ENCODE peak calls at places on chromosome 13, in eight cellular contexts. D is astrocyte of the cerebellum, K is adrenal gland, U is fibroblast of mammary gland, S is left lung, H is heart left ventricle, W is esophagus squamous epithelium, Z is mucosa of descending colon. V is an unnamed sample.

GRCh38 chr13:98821372-98822237 is 69.1 kb upstream of the SLC15A1 start:
- DNase-seq in D (peak), K (no peak), U (peak), S (no peak), H (no peak), W (no peak), Z (no peak), V (no peak)

GRCh38 chr13:49784886-49785570 is 7.5 kb downstream of the KPNA3 start:
- DNase-seq in D (no peak), K (no peak), U (peak), S (no peak), H (no peak), W (no peak), Z (no peak), V (no peak)

GRCh38 chr13:21413013-21413412 is 46.1 kb downstream of the ZDHHC20 start:
- DNase-seq in D (no peak), K (no peak), U (peak), S (no peak), H (no peak), W (no peak), Z (no peak), V (no peak)

GRCh38 chr13:51806571-51806970 is 2.6 kb upstream of the DHRS12 start:
- DNase-seq in D (no peak), K (peak), U (peak), S (no peak), H (no peak), W (no peak), Z (no peak), V (peak)

GRCh38 chr13:99057310-99057975 is 79.6 kb upstream of the DOCK9 start:
- DNase-seq in D (no peak), K (no peak), U (peak), S (no peak), H (no peak), W (no peak), Z (no peak), V (no peak)

GRCh38 chr13:91813255-91813654 is 414.8 kb downstream of the GPC5 start:
- DNase-seq in D (no peak), K (no peak), U (no peak), S (no peak), H (no peak), W (no peak), Z (no peak), V (no peak)

GRCh38 chr13:113022391-113023216 is 53.6 kb downstream of the MCF2L start:
- DNase-seq in D (no peak), K (no peak), U (no peak), S (no peak), H (no peak), W (no peak), Z (no peak), V (no peak)

GRCh38 chr13:89401209-89401810 is 1730.1 kb downstream of the SLITRK5 start:
- DNase-seq in D (peak), K (no peak), U (peak), S (no peak), H (no peak), W (no peak), Z (no peak), V (no peak)

GRCh38 chr13:68232351-68233130 is 1002.4 kb upstream of the PCDH9 start:
- DNase-seq in D (no peak), K (no peak), U (no peak), S (no peak), H (no peak), W (no peak), Z (no peak), V (no peak)

GRCh38 chr13:21071894-21072293 is 10.5 kb upstream of the LATS2 start:
- DNase-seq in D (no peak), K (no peak), U (no peak), S (no peak), H (no peak), W (no peak), Z (no peak), V (no peak)

GRCh38 chr13:98500963-98501421 is 75.9 kb downstream of the STK24 start:
- DNase-seq in D (no peak), K (no peak), U (no peak), S (no peak), H (no peak), W (no peak), Z (no peak), V (no peak)

GRCh38 chr13:110629735-110630134 is 14.4 kb downstream of the NAXD start:
- DNase-seq in D (no peak), K (no peak), U (peak), S (no peak), H (no peak), W (no peak), Z (no peak), V (no peak)

GRCh38 chr13:110628952-110629701 is 13.8 kb downstream of the NAXD start:
- DNase-seq in D (no peak), K (no peak), U (peak), S (no peak), H (no peak), W (no peak), Z (no peak), V (no peak)

GRCh38 chr13:110627351-110627750 is 12.0 kb downstream of the NAXD start:
- DNase-seq in D (no peak), K (no peak), U (no peak), S (no peak), H (no peak), W (no peak), Z (no peak), V (no peak)

GRCh38 chr13:110627761-110628476 is 12.6 kb downstream of the NAXD start:
- DNase-seq in D (no peak), K (no peak), U (no peak), S (no peak), H (no peak), W (no peak), Z (no peak), V (no peak)

GRCh38 chr13:110628477-110628793 is 13.1 kb downstream of the NAXD start:
- DNase-seq in D (no peak), K (no peak), U (peak), S (no peak), H (no peak), W (no peak), Z (no peak), V (no peak)
- H3K4me3 ChIP-seq in D (no peak), K (no peak), U (no peak), S (no peak), H (no peak), W (no peak), Z (no peak), V (no peak)

DNA sequence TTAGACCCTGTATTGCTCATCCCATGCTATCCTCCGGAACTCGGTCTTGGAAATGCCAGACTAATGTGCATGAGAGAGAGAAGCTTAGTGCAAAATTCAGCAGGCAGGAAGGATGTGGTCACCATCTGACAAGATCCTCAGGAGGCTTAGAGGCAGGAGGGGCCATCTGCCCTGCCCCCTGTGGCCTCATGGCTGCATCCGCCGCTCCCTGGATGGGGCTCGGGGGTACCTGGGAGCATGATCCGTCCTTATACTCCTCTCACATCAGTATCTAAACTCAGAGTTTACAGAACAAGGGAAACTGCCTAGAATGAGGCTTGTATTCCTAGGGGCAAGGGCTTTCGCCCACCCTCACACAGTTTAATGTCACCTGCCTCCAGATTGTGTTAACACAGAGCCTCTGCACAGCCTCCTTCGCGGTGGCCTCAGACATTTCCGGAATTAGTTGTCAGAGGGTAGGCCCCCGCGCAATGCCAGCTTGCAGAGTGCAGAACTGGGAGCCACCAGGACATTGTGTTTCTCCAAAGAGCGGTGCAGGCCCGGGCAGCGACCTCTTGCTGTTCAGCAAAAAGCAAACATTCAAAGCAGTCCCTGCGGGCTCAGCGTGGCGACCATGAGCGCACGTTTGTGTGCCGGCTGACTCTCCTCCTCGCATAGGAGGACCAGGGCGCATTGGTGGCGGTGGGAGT is 39.2 kb downstream of the GPR12 start:
- DNase-seq in D (no peak), K (no peak), U (no peak), S (no peak), H (peak), W (no peak), Z (peak), V (no peak)
- H3K4me3 ChIP-seq in D (no peak), K (no peak), U (no peak), S (no peak), H (no peak), W (no peak), Z (no peak), V (no peak)

DNA sequence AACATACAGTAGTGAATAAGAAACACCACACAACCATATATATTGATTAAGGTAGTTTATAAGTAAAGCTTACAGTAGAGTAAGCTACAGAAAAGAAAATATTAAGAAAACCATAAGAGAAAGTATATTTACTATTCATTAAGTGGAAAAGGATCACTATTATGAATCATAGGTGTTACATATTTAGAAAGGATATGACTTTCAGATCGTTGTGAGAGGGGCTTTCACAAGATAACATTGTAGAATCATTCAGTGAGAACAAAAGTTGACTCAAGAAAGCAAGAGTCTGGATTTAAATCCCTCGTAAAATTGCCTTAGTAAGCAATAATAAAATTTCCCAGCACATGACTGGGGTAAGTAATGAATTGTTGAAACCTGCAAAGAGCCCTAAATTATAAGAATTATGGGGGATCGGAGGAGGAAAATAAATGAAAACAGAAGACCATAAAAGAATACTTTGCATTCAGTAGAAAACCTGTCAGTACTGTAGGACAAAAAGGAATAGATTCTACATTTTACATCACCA is 6.0 kb downstream of the UFM1 start:
- DNase-seq in D (no peak), K (no peak), U (no peak), S (no peak), H (no peak), W (no peak), Z (no peak), V (no peak)
- H3K4me3 ChIP-seq in D (no peak), K (no peak), U (no peak), S (no peak), H (no peak), W (no peak), Z (no peak), V (no peak)

GRCh38 chr13:73985789-73986188 is 148.4 kb downstream of the KLF12 start:
- DNase-seq in D (no peak), K (no peak), U (no peak), S (no peak), H (no peak), W (no peak), Z (no peak), V (no peak)
- H3K4me3 ChIP-seq in D (no peak), K (no peak), U (no peak), S (no peak), H (no peak), W (no peak), Z (no peak), V (no peak)

DNA sequence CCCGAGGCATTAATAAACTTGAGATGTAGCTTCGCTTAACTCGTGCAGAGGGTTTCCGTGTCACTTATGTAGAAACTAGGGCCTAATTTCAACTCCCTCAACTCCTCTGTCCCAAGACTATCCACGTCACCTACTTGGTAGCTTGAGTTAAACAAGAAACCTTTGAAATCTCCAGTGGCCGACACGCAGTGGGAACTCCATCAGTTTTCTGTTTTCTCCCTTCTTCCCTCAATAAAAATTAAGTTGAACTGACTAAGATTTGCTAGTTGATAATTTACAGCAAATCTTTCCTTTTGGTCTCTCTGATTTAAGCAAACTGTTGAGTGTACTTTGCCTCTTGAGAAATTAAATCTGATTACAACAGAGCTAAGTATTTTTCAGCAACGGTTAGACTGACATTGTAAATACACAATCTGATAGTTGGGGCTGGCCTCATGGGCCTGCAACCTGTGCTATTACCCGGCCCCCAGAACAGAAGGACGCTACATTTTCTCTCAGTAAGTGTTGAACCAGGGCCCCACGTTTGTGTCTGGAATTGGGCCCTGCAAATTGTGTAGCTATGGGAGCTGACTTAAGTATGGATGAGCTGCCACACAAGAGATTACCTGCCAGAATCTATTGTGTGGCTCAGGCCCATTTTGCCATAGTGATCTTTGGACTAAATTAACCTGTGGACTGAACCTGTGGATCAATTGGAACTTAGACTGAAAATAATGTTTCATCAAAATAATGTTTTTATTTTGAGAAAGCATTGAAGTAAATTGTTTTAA is 692 bp upstream of the ESD start:
- DNase-seq in D (no peak), K (no peak), U (peak), S (no peak), H (no peak), W (no peak), Z (no peak), V (no peak)
- H3K4me3 ChIP-seq in D (peak), K (no peak), U (peak), S (peak), H (peak), W (peak), Z (peak), V (peak)

GRCh38 chr13:73767747-73768315 is 366.4 kb downstream of the KLF12 start:
- DNase-seq in D (no peak), K (no peak), U (no peak), S (no peak), H (no peak), W (no peak), Z (no peak), V (no peak)
- H3K4me3 ChIP-seq in D (no peak), K (no peak), U (no peak), S (no peak), H (no peak), W (no peak), Z (no peak), V (no peak)

V was measured in tibial artery.